ENCODE peak calls at places on chromosomes 1 and 21, in five cellular contexts. S, E, B, R and C are unnamed samples.

GRCh38 chr1:154157520-154158306 is 2.8 kb upstream of the NUP210L start:
- DNase-seq in S (peak), E (peak), B (no peak), R (peak), C (no peak)

GRCh38 chr1:2528016-2528415 is 1.6 kb upstream of the PANK4 start:
- DNase-seq in B (no peak), S (no peak), R (peak), E (no peak), C (no peak)

GRCh38 chr1:97906567-97907228 is 14.1 kb downstream of the DPYD start:
- DNase-seq in R (no peak), S (peak), E (peak), B (peak), C (peak)

GRCh38 chr1:203537806-203538464 is 44.0 kb downstream of the OPTC start:
- DNase-seq in S (peak), R (peak), B (no peak), E (peak), C (no peak)

GRCh38 chr1:181676269-181676668 is 193.0 kb downstream of the CACNA1E start:
- DNase-seq in B (no peak), S (peak), R (peak), E (no peak), C (no peak)

GRCh38 chr1:110324667-110325066 is 14.5 kb upstream of the RBM15 start:
- DNase-seq in E (no peak), B (no peak), S (no peak), R (no peak), C (no peak)

GRCh38 chr1:227562923-227563318 is 435 bp upstream of the ZNF678 start:
- DNase-seq in B (no peak), E (no peak), S (no peak), R (no peak), C (no peak)

GRCh38 chr1:110283677-110284076 is 55.5 kb upstream of the RBM15 start:
- DNase-seq in B (no peak), S (no peak), E (no peak), R (no peak), C (no peak)

GRCh38 chr1:34066921-34067603 is 98.0 kb downstream of the CSMD2 start:
- DNase-seq in S (no peak), B (peak), E (peak), R (no peak), C (peak)

GRCh38 chr1:184069675-184070074 is 18.1 kb downstream of the TSEN15 start:
- DNase-seq in E (peak), R (no peak), B (no peak), S (no peak), C (no peak)

GRCh38 chr1:96308314-96308713 is 413.3 kb upstream of the PTBP2 start:
- DNase-seq in B (no peak), S (no peak), E (no peak), R (no peak), C (no peak)

GRCh38 chr1:162040657-162041056 is 17.0 kb upstream of the OLFML2B start:
- DNase-seq in S (peak), B (no peak), R (no peak), E (peak), C (no peak)

GRCh38 chr1:119771016-119771415 is 2.3 kb upstream of the HMGCS2 start:
- DNase-seq in B (no peak), E (no peak), S (no peak), R (no peak), C (no peak)

GRCh38 chr1:165222580-165222979 is 133.9 kb downstream of the LMX1A start:
- DNase-seq in S (no peak), R (no peak), B (no peak), E (no peak), C (no peak)

GRCh38 chr1:67723620-67724019 is 38.6 kb downstream of the GADD45A start:
- DNase-seq in S (no peak), R (no peak), B (no peak), E (peak), C (no peak)

GRCh38 chr1:2125375-2126211 is 69.0 kb downstream of the FAAP20 start:
- DNase-seq in B (no peak), R (no peak), S (no peak), E (no peak), C (no peak)

GRCh38 chr1:107196973-107197562 is 56.2 kb downstream of the NTNG1 start:
- DNase-seq in E (peak), B (peak), S (peak), R (no peak), C (no peak)

GRCh38 chr1:29383972-29384371 is 147.7 kb downstream of the PTPRU start:
- DNase-seq in E (peak), B (peak), S (peak), R (no peak), C (no peak)

GRCh38 chr1:48753293-48753692 is 23.4 kb downstream of the BEND5 start:
- DNase-seq in S (no peak), R (no peak), B (no peak), E (no peak), C (no peak)

GRCh38 chr1:185376840-185377635 is 60.0 kb upstream of the IVNS1ABP start:
- DNase-seq in R (no peak), E (peak), S (no peak), B (no peak), C (no peak)

GRCh38 chr1:200245492-200245891 is 164.3 kb downstream of the ZNF281 start:
- DNase-seq in S (peak), E (peak), R (no peak), B (no peak), C (no peak)

GRCh38 chr1:229434005-229434640 is at the start of gene ACTA1:
- DNase-seq in E (no peak), B (no peak), S (no peak), R (no peak), C (no peak)

GRCh38 chr1:51515312-51515960 is 3.6 kb downstream of the EPS15 start:
- DNase-seq in E (no peak), R (no peak), B (no peak), S (no peak), C (no peak)

GRCh38 chr1:64080947-64081562 is 122.4 kb upstream of the UBE2U start:
- DNase-seq in S (no peak), R (no peak), E (peak), B (no peak), C (no peak)

GRCh38 chr1:205286335-205286950 is 35.1 kb downstream of the NUAK2 start:
- DNase-seq in E (no peak), R (peak), B (no peak), S (peak), C (no peak)

GRCh38 chr1:168218647-168219046 is 7.2 kb upstream of the SFT2D2 start:
- DNase-seq in S (no peak), R (no peak), E (no peak), B (no peak), C (no peak)

GRCh38 chr1:29585656-29586055 is 349.3 kb downstream of the PTPRU start:
- DNase-seq in R (no peak), S (no peak), B (no peak), E (no peak), C (no peak)

GRCh38 chr1:39717809-39718208 is 20.9 kb upstream of the PPIE start:
- DNase-seq in E (no peak), R (no peak), S (no peak), B (no peak), C (no peak)
- TF ChIP-seq CTCF in E (no peak), R (no peak), S (no peak), B (no peak), C (no peak)

DNA sequence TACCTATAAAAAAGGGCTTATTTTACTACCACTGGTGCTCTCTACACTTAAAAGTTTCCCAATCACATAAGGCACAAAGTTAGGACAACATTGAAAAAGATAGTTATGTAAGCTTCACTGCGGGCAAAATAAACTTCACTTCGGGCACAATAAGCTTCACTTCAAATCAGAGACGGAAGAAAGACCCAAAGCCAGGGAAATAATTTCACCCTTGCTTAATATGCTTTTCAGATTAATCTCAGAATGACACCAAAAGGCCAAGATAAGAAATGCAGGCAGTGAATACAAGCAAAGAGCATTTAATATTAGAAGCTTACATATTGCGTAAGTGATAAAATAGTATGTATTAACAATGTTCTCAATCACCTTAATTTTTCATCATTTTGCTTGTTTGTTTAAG is 444.2 kb downstream of the SETD4 start:
- DNase-seq in B (no peak), E (peak), R (no peak), S (peak), C (peak)
- TF ChIP-seq CTCF in B (peak), E (peak), R (peak), S (peak), C (peak)

GRCh38 chr1:3649342-3650247 is at the start of gene WRAP73:
- DNase-seq in R (peak), B (peak), S (peak), E (peak), C (peak)
- TF ChIP-seq CTCF in R (no peak), B (peak), S (no peak), E (no peak), C (peak)

GRCh38 chr1:246966502-246966901 is 34.8 kb upstream of the AHCTF1 start:
- DNase-seq in R (no peak), E (no peak), S (no peak), B (no peak), C (no peak)

GRCh38 chr1:246971969-246972368 is 35.9 kb downstream of the ZNF695 start:
- DNase-seq in S (no peak), E (no peak), R (no peak), B (no peak), C (no peak)

GRCh38 chr1:246971322-246971721 is 36.5 kb downstream of the ZNF695 start:
- DNase-seq in B (no peak), E (peak), R (peak), S (peak), C (peak)

DNA sequence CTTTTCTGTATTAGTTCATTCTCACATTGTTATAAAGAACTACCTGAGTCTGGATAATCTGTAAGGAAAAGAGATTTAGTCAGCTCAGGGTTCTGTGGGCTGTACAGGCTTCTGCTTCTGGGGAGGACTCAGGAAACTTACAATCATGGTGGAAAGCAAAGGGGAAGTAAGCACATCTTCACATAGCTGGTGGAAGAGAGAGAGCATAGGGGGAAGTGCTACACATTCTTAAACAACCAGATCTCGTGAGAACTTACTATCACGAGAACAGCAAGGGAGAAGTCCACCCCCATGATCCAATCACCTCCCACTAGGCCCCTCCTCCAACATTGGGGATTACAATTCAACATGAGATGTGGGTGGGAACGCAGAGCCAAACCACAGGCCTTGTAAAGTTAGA is 37.9 kb upstream of the AHCTF1 start:
- DNase-seq in B (no peak), E (no peak), S (no peak), R (no peak), C (no peak)
- TF ChIP-seq CTCF in B (no peak), E (no peak), S (no peak), R (no peak), C (no peak)

DNA sequence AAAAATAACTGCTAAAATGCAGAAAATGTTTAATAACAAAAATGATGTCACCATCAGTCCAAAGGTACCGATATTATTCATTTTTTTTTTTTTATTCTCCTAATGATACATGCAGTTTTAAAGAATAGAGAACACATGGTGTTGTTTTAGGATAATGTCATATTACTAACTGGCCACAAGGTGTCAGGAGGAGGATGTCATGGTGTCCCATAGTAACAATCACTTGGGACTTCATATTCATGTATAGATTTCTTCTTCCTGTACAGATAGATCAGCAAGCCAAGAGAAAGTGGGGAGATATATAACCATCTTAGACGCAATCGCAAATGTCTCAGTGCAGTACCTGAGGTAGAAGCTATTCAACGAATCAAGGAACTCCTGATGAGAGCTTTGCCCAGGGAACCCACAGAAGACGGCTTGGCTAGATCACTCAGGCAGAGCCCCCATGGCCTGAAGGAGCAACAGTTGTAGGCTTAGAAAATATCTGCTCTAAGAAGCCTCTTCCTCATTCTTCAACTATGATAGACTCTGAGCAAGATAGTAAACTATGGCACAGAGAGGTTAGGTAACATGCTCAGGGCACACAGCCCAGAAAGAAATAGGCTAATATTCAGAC is 12.3 kb downstream of the OR2T11 start:
- DNase-seq in B (no peak), R (no peak), E (peak), S (peak), C (peak)
- TF ChIP-seq CTCF in B (no peak), R (peak), E (peak), S (peak), C (peak)